ENCODE peak calls at places on chromosomes 6 and 20, in four cellular contexts. X, Q, S and W are unnamed samples.

GRCh38 chr20:32737371-32738223 is 5.7 kb downstream of the COMMD7 start:
- DNase-seq in X (no peak), S (no peak), Q (no peak), W (no peak)

GRCh38 chr20:53918010-53918311 is 152.4 kb downstream of the BCAS1 start:
- DNase-seq in S (no peak), Q (no peak), X (no peak), W (no peak)

GRCh38 chr20:2806351-2806701 is 5.9 kb upstream of the CPXM1 start:
- DNase-seq in S (no peak), Q (no peak), X (no peak), W (no peak)

GRCh38 chr6:138421608-138422007 is 17.6 kb downstream of the HEBP2 start:
- DNase-seq in Q (no peak), S (no peak), X (no peak), W (peak; percentile 74)

GRCh38 chr6:24910331-24910849 is 25.4 kb downstream of the RIPOR2 start:
- DNase-seq in S (no peak), Q (no peak), X (peak; percentile 26), W (peak; percentile 72)

GRCh38 chr6:133236898-133237297 is 4.3 kb upstream of the EYA4 start:
- DNase-seq in Q (no peak), X (no peak), S (no peak), W (no peak)

GRCh38 chr6:124823240-124824105 is 138.8 kb upstream of the RNF217 start:
- DNase-seq in S (no peak), Q (no peak), X (no peak), W (no peak)

GRCh38 chr6:133835901-133836300 is 53.0 kb upstream of the TCF21 start:
- DNase-seq in S (no peak), X (no peak), Q (no peak), W (no peak)

GRCh38 chr6:44538131-44538835 is 150.8 kb downstream of the CDC5L start:
- DNase-seq in X (no peak), Q (no peak), S (no peak), W (peak; percentile 83)

GRCh38 chr6:116268589-116269293 is 11.0 kb downstream of the TSPYL1 start:
- DNase-seq in X (no peak), Q (no peak), S (no peak), W (no peak)

GRCh38 chr6:107646776-107647438 is 157.0 kb downstream of the SOBP start:
- DNase-seq in S (no peak), Q (no peak), X (no peak), W (no peak)

GRCh38 chr6:49003348-49003747 is 459.7 kb downstream of the MMUT start:
- DNase-seq in X (no peak), Q (no peak), S (no peak), W (no peak)

GRCh38 chr6:153058909-153059308 is 56.4 kb upstream of the MTRF1L start:
- DNase-seq in S (no peak), Q (no peak), X (no peak), W (no peak)

GRCh38 chr6:3405182-3405518 is 51.7 kb downstream of the SLC22A23 start:
- DNase-seq in X (no peak), Q (no peak), S (no peak), W (no peak)
- H3K4me1 ChIP-seq in X (no peaks in the 10 kb centered on the region), Q (peaks cover 41% of the 10 kb centered on the region), S (peaks cover 33% of the 10 kb centered on the region), W (peaks cover 41% of the 10 kb centered on the region)

GRCh38 chr6:85670573-85670972 is 27.9 kb upstream of the SYNCRIP start:
- DNase-seq in X (no peak), Q (no peak), S (no peak), W (no peak)

GRCh38 chr6:85673198-85674139 is 30.8 kb upstream of the SYNCRIP start:
- DNase-seq in Q (no peak), X (no peak), S (no peak), W (no peak)

GRCh38 chr6:85669735-85670194 is 27.1 kb upstream of the SYNCRIP start:
- DNase-seq in Q (no peak), X (no peak), S (no peak), W (no peak)

GRCh38 chr6:85672623-85673022 is 29.9 kb upstream of the SYNCRIP start:
- DNase-seq in S (no peak), X (no peak), Q (no peak), W (no peak)

GRCh38 chr6:85672050-85672449 is 29.4 kb upstream of the SYNCRIP start:
- DNase-seq in X (no peak), Q (no peak), S (no peak), W (no peak)
- H3K4me1 ChIP-seq in X (peaks cover 30% of the 10 kb centered on the region), Q (peaks cover 17% of the 10 kb centered on the region), S (peaks cover 28% of the 10 kb centered on the region), W (peaks cover 11% of the 10 kb centered on the region)

GRCh38 chr6:42141603-42142117 is 760 bp downstream of the C6orf132 start:
- DNase-seq in S (no peak), X (no peak), Q (no peak), W (no peak)
- H3K4me1 ChIP-seq in S (peaks cover 7% of the 10 kb centered on the region), X (peaks cover 5% of the 10 kb centered on the region), Q (peaks cover 34% of the 10 kb centered on the region), W (peaks cover 12% of the 10 kb centered on the region)

DNA sequence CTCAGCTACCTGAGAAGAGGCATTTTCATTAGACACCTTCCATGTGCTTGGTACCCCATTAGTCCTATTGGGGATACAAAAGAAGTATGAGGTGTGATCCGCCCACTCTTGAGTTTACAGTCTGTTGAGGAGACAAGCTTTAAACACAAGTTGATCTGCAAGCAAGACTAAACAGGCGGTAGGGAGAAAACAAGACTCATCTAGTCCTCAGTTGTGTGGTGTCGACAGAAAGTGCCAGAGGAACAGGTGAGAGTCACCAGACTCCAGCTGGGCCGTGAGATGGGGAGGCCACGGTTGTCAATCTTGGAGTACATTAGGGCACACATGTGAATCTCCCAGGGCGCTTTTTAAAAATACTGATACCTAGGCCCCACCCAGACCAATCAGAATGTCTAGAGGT is 10.3 kb downstream of the E2F3 start:
- DNase-seq in S (no peak), Q (no peak), X (no peak), W (peak; percentile 60)
- H3K4me1 ChIP-seq in S (peaks cover 43% of the 10 kb centered on the region), Q (peaks cover 19% of the 10 kb centered on the region), X (peaks cover 14% of the 10 kb centered on the region), W (no peaks in the 10 kb centered on the region)

DNA sequence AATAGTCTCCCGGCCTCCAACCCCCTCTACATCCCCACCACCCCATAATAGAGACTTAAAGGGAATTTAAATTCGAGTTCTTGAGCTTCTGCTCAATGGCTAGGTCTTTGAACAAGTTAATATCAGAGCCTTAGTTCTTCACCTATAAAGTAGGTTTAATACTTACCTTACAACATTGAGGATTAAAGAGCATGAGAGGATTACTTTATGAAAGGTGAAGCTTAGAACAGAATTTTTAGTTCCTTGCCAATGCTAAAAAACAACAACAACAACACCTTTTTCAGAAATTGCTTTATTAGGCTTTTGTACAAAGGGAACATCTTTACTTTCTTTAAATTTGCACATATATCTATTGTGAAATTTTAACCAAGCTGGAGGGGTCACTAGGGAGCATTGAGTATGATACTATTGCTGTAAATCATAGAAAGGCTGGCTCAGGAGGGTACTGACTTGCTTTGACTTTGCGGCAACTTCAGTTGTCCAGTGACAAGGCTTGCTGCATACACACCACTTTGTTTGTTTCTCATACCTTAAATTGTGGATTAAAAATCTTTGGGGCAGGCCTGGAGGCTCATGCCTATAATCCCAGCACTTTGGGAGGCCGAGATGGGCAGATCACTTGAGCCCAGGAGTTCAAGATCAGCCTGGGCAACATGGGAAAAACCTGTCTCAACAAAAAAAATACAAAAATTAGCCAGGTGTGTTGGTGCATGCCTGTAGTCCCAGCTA is 9.7 kb downstream of the TOP1 start:
- DNase-seq in X (no peak), Q (no peak), S (no peak), W (no peak)
- H3K4me1 ChIP-seq in X (peaks cover 31% of the 10 kb centered on the region), Q (peaks cover 28% of the 10 kb centered on the region), S (peaks cover 54% of the 10 kb centered on the region), W (peaks cover 62% of the 10 kb centered on the region)

GRCh38 chr6:30344868-30345671 is at the start of gene RPP21:
- DNase-seq in Q (peak; percentile 92), S (peak; percentile 89), X (peak; percentile 85), W (no peak)
- H3K4me1 ChIP-seq in Q (no peaks in the 10 kb centered on the region), S (peaks cover 6% of the 10 kb centered on the region), X (peaks cover 6% of the 10 kb centered on the region), W (peaks cover 15% of the 10 kb centered on the region)

DNA sequence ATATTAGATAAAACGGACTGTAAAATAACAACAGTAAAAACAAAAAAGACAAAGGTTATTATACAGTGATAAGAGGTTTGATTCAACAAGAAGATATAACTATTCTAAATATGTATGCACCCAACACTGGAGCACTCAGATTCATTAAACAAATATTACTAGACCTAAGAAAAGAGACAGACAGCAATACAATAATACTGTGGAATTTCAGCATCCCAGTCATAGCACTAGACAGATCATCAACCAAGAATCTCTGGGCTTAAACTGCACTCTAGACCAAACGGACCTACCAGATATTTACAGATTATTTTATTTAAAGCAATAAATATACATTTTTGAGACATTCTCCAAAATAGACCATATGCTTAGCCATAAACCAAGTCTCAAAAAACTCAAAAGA is 263.8 kb downstream of the C6orf118 start:
- DNase-seq in Q (no peak), S (no peak), X (no peak), W (no peak)
- H3K4me1 ChIP-seq in Q (no peaks in the 10 kb centered on the region), S (no peaks in the 10 kb centered on the region), X (no peaks in the 10 kb centered on the region), W (no peaks in the 10 kb centered on the region)

GRCh38 chr6:3341467-3341866 is 82.7 kb downstream of the PSMG4 start:
- DNase-seq in Q (no peak), X (no peak), S (peak; percentile 60), W (no peak)
- H3K4me1 ChIP-seq in Q (peaks cover 19% of the 10 kb centered on the region), X (peaks cover 9% of the 10 kb centered on the region), S (peaks cover 59% of the 10 kb centered on the region), W (peaks cover 65% of the 10 kb centered on the region)